ENCODE peak calls at places on chromosomes 16 and 17, in six cellular contexts. One of them, this sample, is unnamed.

GRCh38 chr17:57548421-57549385 is 196.4 kb downstream of the CCDC182 start:
- DNase-seq in WTC11: no peak
- DNase-seq in PC-3: no peak
- DNase-seq in osteocyte: no peak
- DNase-seq in fibroblast of mammary gland: peak; percentile 30
- DNase-seq in fibroblast of lung: peak; percentile 16
- DNase-seq in this sample: no peak

GRCh38 chr16:73047221-73047535 is 750 bp downstream of the ZFHX3 start:
- DNase-seq in fibroblast of mammary gland: peak; percentile 43
- DNase-seq in osteocyte: no peak
- DNase-seq in fibroblast of lung: peak; percentile 70
- DNase-seq in PC-3: no peak
- DNase-seq in WTC11: no peak
- DNase-seq in this sample: no peak

GRCh38 chr17:79518330-79519151 is 92.3 kb downstream of the RBFOX3 start:
- DNase-seq in PC-3: no peak
- DNase-seq in WTC11: no peak
- DNase-seq in fibroblast of mammary gland: no peak
- DNase-seq in fibroblast of lung: no peak
- DNase-seq in osteocyte: no peak
- DNase-seq in this sample: no peak

GRCh38 chr16:73171380-73171779 is 123.5 kb upstream of the ZFHX3 start:
- DNase-seq in WTC11: no peak
- DNase-seq in PC-3: no peak
- DNase-seq in fibroblast of lung: no peak
- DNase-seq in fibroblast of mammary gland: no peak
- DNase-seq in osteocyte: no peak
- DNase-seq in this sample: no peak

GRCh38 chr17:77465358-77466041 is 324.7 kb downstream of the SEC14L1 start:
- DNase-seq in fibroblast of lung: peak; percentile 76
- DNase-seq in PC-3: peak; percentile 54
- DNase-seq in WTC11: no peak
- DNase-seq in osteocyte: no peak
- DNase-seq in fibroblast of mammary gland: peak; percentile 65
- DNase-seq in this sample: no peak

GRCh38 chr17:83067718-83068261 is 11.6 kb upstream of the METRNL start:
- DNase-seq in fibroblast of lung: peak; percentile 17
- DNase-seq in osteocyte: no peak
- DNase-seq in fibroblast of mammary gland: no peak
- DNase-seq in PC-3: peak; percentile 39
- DNase-seq in WTC11: no peak
- DNase-seq in this sample: no peak

GRCh38 chr16:67388591-67388990 is 4.7 kb downstream of the TPPP3 start:
- DNase-seq in osteocyte: peak; percentile 62
- DNase-seq in fibroblast of lung: no peak
- DNase-seq in WTC11: no peak
- DNase-seq in PC-3: no peak
- DNase-seq in fibroblast of mammary gland: no peak
- DNase-seq in this sample: no peak

GRCh38 chr17:57589151-57590034 is 155.7 kb downstream of the CCDC182 start:
- DNase-seq in fibroblast of mammary gland: peak; percentile 45
- DNase-seq in fibroblast of lung: no peak
- DNase-seq in PC-3: no peak
- DNase-seq in osteocyte: no peak
- DNase-seq in WTC11: no peak
- DNase-seq in this sample: no peak

GRCh38 chr16:68065716-68066305 is 19.4 kb upstream of the NFATC3 start:
- DNase-seq in osteocyte: peak; percentile 46
- DNase-seq in PC-3: no peak
- DNase-seq in WTC11: no peak
- DNase-seq in fibroblast of lung: peak; percentile 39
- DNase-seq in fibroblast of mammary gland: peak; percentile 70
- DNase-seq in this sample: no peak

GRCh38 chr16:52581530-52581929 is 34.6 kb upstream of the TOX3 start:
- DNase-seq in fibroblast of lung: no peak
- DNase-seq in fibroblast of mammary gland: no peak
- DNase-seq in osteocyte: no peak
- DNase-seq in PC-3: no peak
- DNase-seq in WTC11: no peak
- DNase-seq in this sample: no peak

GRCh38 chr16:30867747-30868146 is 26.1 kb downstream of the BCL7C start:
- DNase-seq in osteocyte: no peak
- DNase-seq in PC-3: peak; percentile 12
- DNase-seq in fibroblast of mammary gland: peak; percentile 17
- DNase-seq in fibroblast of lung: peak; percentile 16
- DNase-seq in WTC11: no peak
- DNase-seq in this sample: no peak

GRCh38 chr17:65163990-65164495 is 26.9 kb downstream of the RGS9 start:
- DNase-seq in WTC11: no peak
- DNase-seq in fibroblast of mammary gland: peak; percentile 67
- DNase-seq in fibroblast of lung: peak; percentile 74
- DNase-seq in osteocyte: no peak
- DNase-seq in PC-3: peak; percentile 80
- DNase-seq in this sample: no peak

GRCh38 chr16:83898463-83899271 is at the start of gene MLYCD:
- DNase-seq in WTC11: peak; percentile 83
- DNase-seq in osteocyte: peak; percentile 89
- DNase-seq in fibroblast of mammary gland: peak; percentile 44
- DNase-seq in fibroblast of lung: peak; percentile 67
- DNase-seq in PC-3: peak; percentile 67
- DNase-seq in this sample: peak; percentile 66

GRCh38 chr17:76805319-76805718 is 62.9 kb upstream of the MGAT5B start:
- DNase-seq in osteocyte: no peak
- DNase-seq in fibroblast of lung: peak; percentile 63
- DNase-seq in fibroblast of mammary gland: peak; percentile 56
- DNase-seq in WTC11: no peak
- DNase-seq in PC-3: peak; percentile 61
- DNase-seq in this sample: no peak

GRCh38 chr17:27609606-27610303 is 21.2 kb upstream of the LGALS9 start:
- DNase-seq in fibroblast of mammary gland: peak; percentile 48
- DNase-seq in WTC11: peak; percentile 50
- DNase-seq in osteocyte: no peak
- DNase-seq in fibroblast of lung: peak; percentile 31
- DNase-seq in PC-3: peak; percentile 50
- DNase-seq in this sample: no peak

DNA sequence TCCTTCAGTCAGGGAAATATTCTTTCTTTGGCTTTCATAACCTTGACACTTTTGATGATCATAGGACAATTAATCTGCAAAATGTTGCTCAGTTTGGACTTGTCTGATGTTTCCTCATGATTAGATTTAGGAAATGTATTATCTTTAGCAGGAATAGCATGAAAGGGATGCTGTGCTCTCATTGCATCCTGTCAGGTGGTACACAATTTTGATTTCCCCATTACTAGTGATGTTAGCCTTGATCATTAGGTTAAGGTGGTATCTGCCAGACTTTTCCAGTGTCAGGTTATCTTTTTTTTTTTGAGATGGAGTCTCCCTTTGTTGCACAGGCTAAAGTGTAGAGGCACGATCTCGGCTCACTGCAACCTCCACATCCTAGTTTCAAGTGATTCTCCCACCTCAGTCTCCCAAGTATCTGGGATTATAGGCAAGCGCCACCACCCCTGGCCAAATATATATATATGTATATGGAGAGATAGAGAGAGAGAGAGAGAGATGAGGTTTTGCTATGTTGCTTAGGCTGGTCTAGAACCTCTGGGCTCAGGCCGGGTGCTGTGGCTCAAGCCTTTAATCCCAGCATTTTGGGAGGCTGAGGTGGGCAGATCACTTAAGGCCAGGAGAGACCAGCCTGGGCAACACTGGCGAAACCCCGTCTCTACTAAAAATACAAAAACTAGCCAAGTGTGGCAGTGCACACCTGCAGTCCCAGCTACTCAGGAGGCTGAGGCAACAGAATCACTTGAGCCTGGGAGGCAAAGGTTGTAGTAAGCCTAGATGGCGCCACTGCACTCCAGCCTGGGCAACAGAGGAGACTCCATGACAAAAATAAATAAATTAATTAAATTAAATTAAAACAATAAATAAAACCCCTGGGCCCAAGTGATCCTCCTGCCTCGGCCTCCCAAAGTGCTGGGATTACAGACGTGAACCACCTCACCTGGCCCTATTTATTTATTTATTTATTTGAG is 15.8 kb upstream of the CAVIN1 start:
- DNase-seq in PC-3: no peak
- DNase-seq in WTC11: peak; percentile 50
- DNase-seq in fibroblast of mammary gland: peak; percentile 53
- DNase-seq in osteocyte: no peak
- DNase-seq in fibroblast of lung: no peak
- DNase-seq in this sample: peak; percentile 25
- TF ChIP-seq CTCF in PC-3: no peak
- TF ChIP-seq CTCF in WTC11: no peak
- TF ChIP-seq CTCF in fibroblast of mammary gland: peak; percentile 52
- TF ChIP-seq CTCF in osteocyte: peak; percentile 54
- TF ChIP-seq CTCF in fibroblast of lung: peak; percentile 47
- TF ChIP-seq CTCF in this sample: peak; percentile 57

DNA sequence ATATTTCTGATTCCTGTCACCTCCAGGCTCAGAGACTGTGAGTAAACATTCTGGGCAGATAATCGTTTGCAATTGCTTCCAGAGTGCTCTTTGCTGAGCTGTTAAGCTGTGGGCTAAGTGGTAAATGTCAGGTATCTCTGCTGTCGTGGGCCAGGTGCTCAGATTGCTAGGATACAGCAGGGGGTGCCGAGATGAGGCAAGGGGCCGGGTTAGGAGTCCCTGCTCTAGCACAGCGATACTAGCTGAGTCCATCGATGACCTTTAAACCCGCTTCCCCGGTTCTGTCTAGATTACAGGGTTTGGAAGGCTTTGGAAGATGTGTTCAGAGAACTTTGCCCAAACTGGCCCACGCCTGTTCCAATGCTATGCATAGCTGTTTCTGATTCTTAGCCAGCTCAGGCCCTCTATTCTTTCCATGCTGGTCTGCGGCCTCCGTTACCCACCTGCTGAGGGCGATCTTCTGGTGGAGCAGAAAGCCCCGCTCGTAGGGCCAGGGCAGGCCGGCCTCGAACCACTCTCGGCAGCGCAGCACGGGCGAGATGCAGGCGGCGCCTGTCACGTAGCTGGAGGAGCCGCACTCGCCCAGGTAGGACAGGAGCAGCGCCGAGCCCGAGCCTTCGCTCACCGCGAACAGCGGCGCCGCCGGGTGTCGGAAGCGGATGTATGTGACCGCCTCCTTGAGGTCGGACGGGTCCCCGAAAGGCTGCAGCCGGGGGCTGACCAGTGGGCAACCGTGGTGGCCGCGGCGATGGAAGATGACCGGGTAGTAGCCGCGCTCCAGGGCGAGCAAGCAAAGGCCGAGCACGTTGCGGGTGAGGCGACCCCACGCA is 979 bp downstream of the ABHD15 start:
- DNase-seq in fibroblast of mammary gland: no peak
- DNase-seq in WTC11: peak; percentile 76
- DNase-seq in PC-3: no peak
- DNase-seq in osteocyte: peak; percentile 84
- DNase-seq in fibroblast of lung: no peak
- DNase-seq in this sample: no peak
- TF ChIP-seq CTCF in fibroblast of mammary gland: peak; percentile 0
- TF ChIP-seq CTCF in WTC11: no peak
- TF ChIP-seq CTCF in PC-3: no peak
- TF ChIP-seq CTCF in osteocyte: peak; percentile 33
- TF ChIP-seq CTCF in fibroblast of lung: no peak
- TF ChIP-seq CTCF in this sample: peak; percentile 35

GRCh38 chr17:11264183-11264871 is 23.3 kb downstream of the SHISA6 start:
- DNase-seq in WTC11: no peak
- DNase-seq in PC-3: peak; percentile 3
- DNase-seq in fibroblast of lung: no peak
- DNase-seq in fibroblast of mammary gland: peak; percentile 3
- DNase-seq in osteocyte: no peak
- DNase-seq in this sample: no peak
- TF ChIP-seq CTCF in WTC11: no peak
- TF ChIP-seq CTCF in PC-3: peak; percentile 43
- TF ChIP-seq CTCF in fibroblast of lung: peak; percentile 13
- TF ChIP-seq CTCF in fibroblast of mammary gland: peak; percentile 27
- TF ChIP-seq CTCF in osteocyte: peak; percentile 30
- TF ChIP-seq CTCF in this sample: peak; percentile 57

DNA sequence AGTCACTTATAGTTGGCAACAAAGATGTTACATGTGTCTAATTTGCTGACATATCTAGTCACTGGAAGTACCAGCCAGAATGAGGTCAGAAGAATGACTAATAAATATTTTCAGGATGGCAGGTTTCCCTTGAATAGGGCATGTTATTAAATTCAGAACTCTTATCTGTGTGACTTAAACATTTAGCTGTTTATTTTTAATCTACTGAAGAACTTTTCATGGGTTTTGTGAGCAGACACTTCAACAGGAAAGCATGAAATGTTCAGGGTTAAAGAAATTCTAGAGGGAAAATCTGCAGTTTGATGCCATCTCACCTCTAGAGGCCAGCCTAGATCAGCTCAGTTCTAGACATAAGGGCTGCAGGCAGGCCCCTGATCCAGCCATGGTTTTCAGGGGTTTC is 13.2 kb downstream of the JPT2 start:
- DNase-seq in osteocyte: no peak
- DNase-seq in WTC11: no peak
- DNase-seq in fibroblast of lung: peak; percentile 32
- DNase-seq in PC-3: peak; percentile 70
- DNase-seq in fibroblast of mammary gland: peak; percentile 65
- DNase-seq in this sample: no peak
- TF ChIP-seq CTCF in osteocyte: peak; percentile 24
- TF ChIP-seq CTCF in WTC11: no peak
- TF ChIP-seq CTCF in fibroblast of lung: peak; percentile 45
- TF ChIP-seq CTCF in PC-3: peak; percentile 35
- TF ChIP-seq CTCF in fibroblast of mammary gland: peak; percentile 36
- TF ChIP-seq CTCF in this sample: no peak

DNA sequence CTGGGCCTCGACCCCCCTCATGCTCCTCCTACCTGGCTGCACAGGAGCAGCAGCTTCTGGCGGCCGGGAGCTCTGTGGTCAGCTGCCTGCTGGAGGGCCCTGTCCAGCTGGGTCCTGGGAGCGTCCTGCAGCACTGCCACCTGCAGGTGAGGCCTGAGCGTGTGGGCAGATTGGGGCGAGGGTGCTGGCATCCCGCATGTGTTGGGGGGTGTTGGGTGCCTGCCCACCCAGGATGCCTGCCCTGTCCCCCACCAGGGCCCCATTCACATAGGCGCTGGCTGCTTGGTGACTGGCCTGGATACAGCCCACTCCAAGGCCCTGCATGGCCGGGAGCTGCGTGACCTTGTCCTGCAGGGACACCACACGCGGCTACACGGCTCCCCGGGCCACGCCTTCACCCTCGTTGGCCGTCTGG is 16.5 kb downstream of the FCSK start:
- DNase-seq in WTC11: peak; percentile 76
- DNase-seq in PC-3: peak; percentile 12
- DNase-seq in osteocyte: no peak
- DNase-seq in fibroblast of mammary gland: no peak
- DNase-seq in fibroblast of lung: no peak
- DNase-seq in this sample: peak; percentile 32
- TF ChIP-seq CTCF in WTC11: no peak
- TF ChIP-seq CTCF in PC-3: peak; percentile 50
- TF ChIP-seq CTCF in osteocyte: peak; percentile 45
- TF ChIP-seq CTCF in fibroblast of mammary gland: peak; percentile 35
- TF ChIP-seq CTCF in fibroblast of lung: peak; percentile 42
- TF ChIP-seq CTCF in this sample: peak; percentile 52

DNA sequence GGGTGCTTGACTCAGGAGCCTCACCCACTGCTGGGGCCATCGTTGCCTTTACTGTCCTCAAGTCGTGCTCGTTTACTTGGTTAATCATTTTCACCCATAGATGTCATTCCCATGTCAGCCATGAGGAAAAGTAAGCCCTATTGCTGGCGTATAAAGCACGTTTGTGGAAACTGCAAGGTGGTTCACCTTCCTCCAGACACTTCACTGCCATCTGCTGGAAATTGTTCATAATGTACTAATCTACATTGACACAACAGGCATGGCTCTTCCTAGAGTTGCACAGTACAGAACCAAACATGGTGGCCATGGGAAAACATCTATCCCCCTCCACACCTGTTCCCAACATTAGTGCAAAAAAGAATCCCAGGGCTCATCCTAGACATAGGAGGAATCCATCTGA is 116.6 kb downstream of the ZNF18 start:
- DNase-seq in osteocyte: no peak
- DNase-seq in WTC11: no peak
- DNase-seq in fibroblast of mammary gland: peak; percentile 3
- DNase-seq in fibroblast of lung: no peak
- DNase-seq in PC-3: peak; percentile 56
- DNase-seq in this sample: no peak
- TF ChIP-seq CTCF in osteocyte: no peak
- TF ChIP-seq CTCF in WTC11: no peak
- TF ChIP-seq CTCF in fibroblast of mammary gland: no peak
- TF ChIP-seq CTCF in fibroblast of lung: no peak
- TF ChIP-seq CTCF in PC-3: peak; percentile 42
- TF ChIP-seq CTCF in this sample: peak; percentile 56